ENCODE peak calls at places on chromosomes 12 and 14, in eight cellular contexts. One of them, this sample, is unnamed.
A peak's percentile ranks its signal among the peaks of the same experiment; 100 is the strongest.

GRCh38 chr12:132788375-132789098 is 26.9 kb upstream of the ANKLE2 start:
- DNase-seq in tibial artery: no peak
- DNase-seq in IMR-90: no peak
- DNase-seq in CD4-positive, alpha-beta T cell: no peak
- DNase-seq in A549: peak; percentile 33
- DNase-seq in thyroid gland: no peak
- DNase-seq in brain microvascular endothelial cell: no peak
- DNase-seq in fibroblast of mammary gland: no peak
- DNase-seq in this sample: no peak

GRCh38 chr14:100304825-100305445 is 1.3 kb downstream of the SLC25A29 start:
- DNase-seq in CD4-positive, alpha-beta T cell: no peak
- DNase-seq in tibial artery: no peak
- DNase-seq in IMR-90: peak; percentile 22
- DNase-seq in A549: peak; percentile 36
- DNase-seq in brain microvascular endothelial cell: no peak
- DNase-seq in thyroid gland: peak; percentile 98
- DNase-seq in fibroblast of mammary gland: peak; percentile 19
- DNase-seq in this sample: no peak

GRCh38 chr14:33184587-33184986 is 245.9 kb downstream of the NPAS3 start:
- DNase-seq in CD4-positive, alpha-beta T cell: no peak
- DNase-seq in thyroid gland: no peak
- DNase-seq in IMR-90: no peak
- DNase-seq in brain microvascular endothelial cell: peak; percentile 22
- DNase-seq in fibroblast of mammary gland: peak; percentile 25
- DNase-seq in A549: no peak
- DNase-seq in tibial artery: no peak
- DNase-seq in this sample: no peak

GRCh38 chr14:52267501-52268190 is at the start of gene PTGDR:
- DNase-seq in fibroblast of mammary gland: peak; percentile 52
- DNase-seq in A549: no peak
- DNase-seq in thyroid gland: peak; percentile 5
- DNase-seq in tibial artery: no peak
- DNase-seq in brain microvascular endothelial cell: no peak
- DNase-seq in IMR-90: no peak
- DNase-seq in CD4-positive, alpha-beta T cell: peak; percentile 19
- DNase-seq in this sample: no peak

GRCh38 chr14:105091335-105092123 is 26.3 kb upstream of the GPR132 start:
- DNase-seq in brain microvascular endothelial cell: no peak
- DNase-seq in IMR-90: no peak
- DNase-seq in fibroblast of mammary gland: no peak
- DNase-seq in tibial artery: peak; percentile 97
- DNase-seq in A549: peak; percentile 93
- DNase-seq in thyroid gland: peak; percentile 96
- DNase-seq in CD4-positive, alpha-beta T cell: no peak
- DNase-seq in this sample: peak; percentile 85

GRCh38 chr14:100392266-100392850 is 69.2 kb downstream of the SLC25A47 start:
- DNase-seq in thyroid gland: no peak
- DNase-seq in CD4-positive, alpha-beta T cell: no peak
- DNase-seq in brain microvascular endothelial cell: no peak
- DNase-seq in IMR-90: peak; percentile 44
- DNase-seq in fibroblast of mammary gland: peak; percentile 69
- DNase-seq in tibial artery: no peak
- DNase-seq in A549: no peak
- DNase-seq in this sample: no peak

GRCh38 chr12:93785262-93786010 is 108.3 kb downstream of the CRADD start:
- DNase-seq in brain microvascular endothelial cell: peak; percentile 96
- DNase-seq in thyroid gland: peak; percentile 56
- DNase-seq in tibial artery: peak; percentile 76
- DNase-seq in A549: peak; percentile 86
- DNase-seq in fibroblast of mammary gland: peak; percentile 99
- DNase-seq in CD4-positive, alpha-beta T cell: peak; percentile 14
- DNase-seq in IMR-90: peak; percentile 97
- DNase-seq in this sample: no peak

GRCh38 chr12:19978193-19978592 is 390.1 kb upstream of the PDE3A start:
- DNase-seq in tibial artery: no peak
- DNase-seq in CD4-positive, alpha-beta T cell: no peak
- DNase-seq in IMR-90: peak; percentile 97
- DNase-seq in brain microvascular endothelial cell: peak; percentile 94
- DNase-seq in A549: no peak
- DNase-seq in thyroid gland: no peak
- DNase-seq in fibroblast of mammary gland: peak; percentile 100
- DNase-seq in this sample: no peak

GRCh38 chr14:50762001-50762930 is 68.7 kb downstream of the NIN start:
- DNase-seq in fibroblast of mammary gland: peak; percentile 97
- DNase-seq in A549: no peak
- DNase-seq in IMR-90: peak; percentile 94
- DNase-seq in CD4-positive, alpha-beta T cell: no peak
- DNase-seq in brain microvascular endothelial cell: peak; percentile 89
- DNase-seq in thyroid gland: no peak
- DNase-seq in tibial artery: no peak
- DNase-seq in this sample: no peak

GRCh38 chr12:84856156-84856900 is 56.3 kb downstream of the SLC6A15 start:
- DNase-seq in brain microvascular endothelial cell: peak; percentile 32
- DNase-seq in CD4-positive, alpha-beta T cell: no peak
- DNase-seq in fibroblast of mammary gland: peak; percentile 65
- DNase-seq in A549: no peak
- DNase-seq in thyroid gland: no peak
- DNase-seq in IMR-90: no peak
- DNase-seq in tibial artery: no peak
- DNase-seq in this sample: no peak

GRCh38 chr12:39620664-39621658 is 1.4 kb upstream of the ABCD2 start:
- DNase-seq in fibroblast of mammary gland: no peak
- DNase-seq in brain microvascular endothelial cell: no peak
- DNase-seq in CD4-positive, alpha-beta T cell: peak; percentile 27
- DNase-seq in tibial artery: no peak
- DNase-seq in A549: no peak
- DNase-seq in thyroid gland: no peak
- DNase-seq in IMR-90: no peak
- DNase-seq in this sample: no peak

GRCh38 chr12:84822541-84822940 is 90.1 kb downstream of the SLC6A15 start:
- DNase-seq in brain microvascular endothelial cell: peak; percentile 48
- DNase-seq in thyroid gland: no peak
- DNase-seq in fibroblast of mammary gland: no peak
- DNase-seq in A549: no peak
- DNase-seq in CD4-positive, alpha-beta T cell: no peak
- DNase-seq in tibial artery: no peak
- DNase-seq in IMR-90: peak; percentile 34
- DNase-seq in this sample: no peak

GRCh38 chr12:96514328-96514727 is 25.0 kb downstream of the CFAP54 start:
- DNase-seq in fibroblast of mammary gland: no peak
- DNase-seq in brain microvascular endothelial cell: no peak
- DNase-seq in IMR-90: peak; percentile 60
- DNase-seq in thyroid gland: peak; percentile 31
- DNase-seq in CD4-positive, alpha-beta T cell: no peak
- DNase-seq in tibial artery: no peak
- DNase-seq in A549: no peak
- DNase-seq in this sample: no peak

GRCh38 chr14:59576332-59577294 is at the start of gene CCDC175:
- DNase-seq in tibial artery: peak; percentile 83
- DNase-seq in IMR-90: peak; percentile 71
- DNase-seq in brain microvascular endothelial cell: peak; percentile 71
- DNase-seq in A549: peak; percentile 77
- DNase-seq in thyroid gland: peak; percentile 94
- DNase-seq in CD4-positive, alpha-beta T cell: peak; percentile 72
- DNase-seq in fibroblast of mammary gland: peak; percentile 67
- DNase-seq in this sample: no peak

GRCh38 chr14:58533417-58533816 is 104.3 kb upstream of the DACT1 start:
- DNase-seq in tibial artery: no peak
- DNase-seq in thyroid gland: no peak
- DNase-seq in fibroblast of mammary gland: peak; percentile 7
- DNase-seq in A549: no peak
- DNase-seq in brain microvascular endothelial cell: peak; percentile 12
- DNase-seq in IMR-90: no peak
- DNase-seq in CD4-positive, alpha-beta T cell: no peak
- DNase-seq in this sample: no peak

GRCh38 chr12:119334459-119335170 is at the start of gene CCDC60:
- DNase-seq in tibial artery: no peak
- DNase-seq in IMR-90: no peak
- DNase-seq in A549: no peak
- DNase-seq in brain microvascular endothelial cell: no peak
- DNase-seq in fibroblast of mammary gland: no peak
- DNase-seq in CD4-positive, alpha-beta T cell: no peak
- DNase-seq in thyroid gland: no peak
- DNase-seq in this sample: no peak

GRCh38 chr12:114762490-114763110 is 78.6 kb upstream of the TBX3 start:
- DNase-seq in A549: no peak
- DNase-seq in brain microvascular endothelial cell: peak; percentile 47
- DNase-seq in thyroid gland: no peak
- DNase-seq in fibroblast of mammary gland: peak; percentile 18
- DNase-seq in CD4-positive, alpha-beta T cell: no peak
- DNase-seq in tibial artery: no peak
- DNase-seq in IMR-90: peak; percentile 95
- DNase-seq in this sample: no peak

GRCh38 chr12:3293446-3294161 is 197.4 kb upstream of the PRMT8 start:
- DNase-seq in IMR-90: peak; percentile 55
- DNase-seq in A549: peak; percentile 41
- DNase-seq in brain microvascular endothelial cell: peak; percentile 49
- DNase-seq in thyroid gland: no peak
- DNase-seq in fibroblast of mammary gland: peak; percentile 71
- DNase-seq in CD4-positive, alpha-beta T cell: no peak
- DNase-seq in tibial artery: no peak
- DNase-seq in this sample: no peak
- TF ChIP-seq CTCF in IMR-90: no peak
- TF ChIP-seq CTCF in A549: no peak
- TF ChIP-seq CTCF in brain microvascular endothelial cell: peak; percentile 32
- TF ChIP-seq CTCF in thyroid gland: no peak
- TF ChIP-seq CTCF in fibroblast of mammary gland: peak; percentile 30
- TF ChIP-seq CTCF in CD4-positive, alpha-beta T cell: no peak
- TF ChIP-seq CTCF in tibial artery: no peak
- TF ChIP-seq CTCF in this sample: no peak

DNA sequence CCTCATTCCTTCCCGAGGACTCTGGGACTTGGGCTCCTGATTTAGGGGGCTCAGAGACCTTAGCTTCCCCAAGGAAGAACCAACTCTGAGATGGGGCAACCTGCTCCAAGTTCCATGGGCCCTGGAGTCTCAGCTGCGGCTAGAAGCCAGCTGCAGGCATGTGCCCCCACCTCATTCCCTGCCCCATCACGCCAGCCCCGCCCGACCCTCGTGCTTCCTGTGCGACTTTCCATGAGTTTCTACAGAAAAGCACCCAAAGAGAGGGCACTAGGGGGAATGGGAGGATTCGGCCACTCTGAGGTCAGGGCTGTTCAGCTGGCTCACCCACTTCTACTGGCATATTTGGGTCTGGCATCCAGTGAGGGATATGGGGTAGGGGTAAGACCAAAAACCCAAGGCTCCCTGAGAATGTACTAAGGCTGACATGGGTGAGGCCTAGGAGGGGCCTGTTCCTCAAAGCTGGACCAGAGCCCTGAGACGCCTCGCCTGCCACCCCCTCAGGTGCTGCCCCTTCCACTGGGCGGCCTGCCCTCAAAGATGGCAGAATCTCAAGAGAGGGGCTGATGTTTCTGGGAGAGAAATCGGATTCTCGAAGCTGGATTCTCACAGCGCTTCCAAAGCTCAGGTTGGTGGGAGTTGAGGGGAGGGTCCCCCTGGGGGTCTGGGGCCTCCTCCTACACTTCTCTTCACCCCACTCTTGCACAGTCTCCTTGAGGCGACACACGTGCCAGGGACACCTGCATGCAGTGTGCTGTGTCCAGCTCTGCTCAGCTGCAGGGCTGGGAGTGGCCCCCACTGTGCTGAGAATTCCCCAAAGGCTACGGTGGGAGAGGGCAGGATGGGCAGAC is 22.1 kb downstream of the FAIM2 start:
- DNase-seq in brain microvascular endothelial cell: no peak
- DNase-seq in tibial artery: peak; percentile 49
- DNase-seq in fibroblast of mammary gland: no peak
- DNase-seq in thyroid gland: no peak
- DNase-seq in IMR-90: no peak
- DNase-seq in A549: no peak
- DNase-seq in CD4-positive, alpha-beta T cell: no peak
- DNase-seq in this sample: no peak
- TF ChIP-seq CTCF in brain microvascular endothelial cell: no peak
- TF ChIP-seq CTCF in tibial artery: no peak
- TF ChIP-seq CTCF in fibroblast of mammary gland: no peak
- TF ChIP-seq CTCF in thyroid gland: no peak
- TF ChIP-seq CTCF in IMR-90: no peak
- TF ChIP-seq CTCF in A549: no peak
- TF ChIP-seq CTCF in CD4-positive, alpha-beta T cell: no peak
- TF ChIP-seq CTCF in this sample: no peak

DNA sequence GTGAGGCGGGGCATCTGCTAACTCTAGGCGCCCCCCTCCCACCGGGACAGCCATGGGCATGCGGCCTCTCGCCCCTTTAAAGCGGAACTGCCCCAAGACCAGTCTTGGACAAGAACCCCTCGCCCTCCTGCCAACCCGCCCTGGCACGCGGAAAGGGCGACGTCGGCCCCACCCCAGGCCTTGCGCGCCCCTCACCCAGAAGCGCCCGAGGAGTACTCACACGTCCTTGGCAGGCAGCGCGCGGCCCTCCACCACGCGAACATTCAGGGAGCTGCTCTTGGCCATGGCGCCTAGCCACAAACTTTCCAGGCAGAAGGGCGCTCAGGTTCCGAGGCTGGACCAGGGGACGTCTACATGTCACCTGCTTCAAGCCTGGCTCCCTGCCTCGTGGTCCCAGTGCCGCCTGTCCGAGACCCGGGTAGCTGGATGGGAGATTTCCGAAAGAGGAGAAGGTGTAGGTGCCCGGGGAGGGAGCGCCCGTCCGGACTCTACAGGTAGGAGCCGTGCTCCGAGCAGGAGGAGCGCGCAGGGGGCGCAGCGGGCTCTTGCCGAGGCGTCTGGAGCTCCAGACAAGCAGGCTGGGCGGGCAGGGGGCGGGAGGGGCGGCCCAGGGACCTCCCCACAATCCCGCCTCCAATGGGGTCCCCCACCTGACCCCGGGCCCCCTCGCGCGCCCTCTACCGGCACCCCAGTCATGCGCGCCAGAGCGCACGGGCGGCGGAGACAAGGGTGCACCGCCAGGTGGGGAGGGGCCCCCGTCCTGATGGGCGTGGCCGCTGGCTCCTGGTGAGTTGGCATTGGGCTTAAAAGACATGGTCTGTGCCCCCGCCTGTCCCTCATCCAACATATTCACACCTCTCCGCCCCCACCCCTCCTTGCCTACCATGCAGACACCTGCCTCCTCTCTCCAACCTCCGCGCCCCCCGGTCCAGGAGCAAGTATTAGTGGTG is at the start of gene RASAL1:
- DNase-seq in tibial artery: no peak
- DNase-seq in fibroblast of mammary gland: no peak
- DNase-seq in A549: peak; percentile 86
- DNase-seq in CD4-positive, alpha-beta T cell: peak; percentile 58
- DNase-seq in brain microvascular endothelial cell: no peak
- DNase-seq in thyroid gland: peak; percentile 94
- DNase-seq in IMR-90: no peak
- DNase-seq in this sample: no peak
- TF ChIP-seq CTCF in tibial artery: no peak
- TF ChIP-seq CTCF in fibroblast of mammary gland: no peak
- TF ChIP-seq CTCF in A549: peak; percentile 76
- TF ChIP-seq CTCF in CD4-positive, alpha-beta T cell: peak; percentile 61
- TF ChIP-seq CTCF in brain microvascular endothelial cell: peak; percentile 29
- TF ChIP-seq CTCF in thyroid gland: peak; percentile 68
- TF ChIP-seq CTCF in IMR-90: no peak
- TF ChIP-seq CTCF in this sample: peak; percentile 35

DNA sequence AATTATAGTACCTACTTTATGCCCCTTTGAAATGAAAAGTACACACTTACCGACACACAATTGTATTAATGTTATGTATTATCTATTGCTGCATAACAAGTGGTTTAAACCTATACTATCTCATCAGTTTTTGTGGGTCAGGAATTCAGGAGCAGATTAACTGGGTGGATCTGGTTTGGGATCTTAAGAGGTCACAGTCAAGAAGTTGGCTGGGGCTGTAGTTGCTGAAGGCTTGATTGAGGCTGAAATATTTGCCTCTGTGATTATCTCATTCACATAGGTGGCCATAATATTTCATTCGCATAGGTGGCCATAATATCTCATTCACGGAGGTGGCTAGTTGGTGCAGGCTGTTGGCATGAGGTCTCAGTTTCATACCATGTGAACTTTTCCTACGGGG is 5.7 kb downstream of the METTL25 start:
- DNase-seq in CD4-positive, alpha-beta T cell: no peak
- DNase-seq in brain microvascular endothelial cell: no peak
- DNase-seq in A549: no peak
- DNase-seq in thyroid gland: no peak
- DNase-seq in tibial artery: no peak
- DNase-seq in fibroblast of mammary gland: no peak
- DNase-seq in IMR-90: no peak
- DNase-seq in this sample: no peak
- TF ChIP-seq CTCF in CD4-positive, alpha-beta T cell: no peak
- TF ChIP-seq CTCF in brain microvascular endothelial cell: no peak
- TF ChIP-seq CTCF in A549: no peak
- TF ChIP-seq CTCF in thyroid gland: no peak
- TF ChIP-seq CTCF in tibial artery: no peak
- TF ChIP-seq CTCF in fibroblast of mammary gland: no peak
- TF ChIP-seq CTCF in IMR-90: no peak
- TF ChIP-seq CTCF in this sample: no peak